ENCODE peak calls at places on chromosomes 3 and 15, in eight cellular contexts. A, Y, M, E, U, R, B and Z are unnamed samples.

GRCh38 chr15:42133892-42134502 is 22.4 kb downstream of the PLA2G4F start:
- DNase-seq in B (peak), U (peak), Y (peak), M (peak), E (peak), R (peak), A (no peak), Z (no peak)

GRCh38 chr15:64515196-64515595 is 54.8 kb downstream of the ZNF609 start:
- DNase-seq in A (no peak), B (no peak), U (no peak), E (no peak), Y (no peak), R (no peak), M (no peak), Z (no peak)

GRCh38 chr3:50319181-50319871 is 3.2 kb downstream of the HYAL2 start:
- DNase-seq in R (no peak), Y (no peak), U (no peak), B (no peak), A (no peak), M (no peak), E (no peak), Z (no peak)

GRCh38 chr3:113097821-113098516 is 107.2 kb downstream of the GTPBP8 start:
- DNase-seq in M (no peak), B (no peak), U (peak), E (no peak), A (peak), R (no peak), Y (peak), Z (no peak)

GRCh38 chr15:100131321-100132224 is 210.2 kb downstream of the ADAMTS17 start:
- DNase-seq in E (no peak), R (peak), B (no peak), A (no peak), U (no peak), Y (peak), M (no peak), Z (no peak)

GRCh38 chr15:36612063-36612788 is 32.8 kb downstream of the CDIN1 start:
- DNase-seq in A (peak), M (no peak), U (no peak), Y (peak), B (no peak), R (no peak), E (no peak), Z (no peak)

GRCh38 chr3:17964113-17964512 is 221.7 kb upstream of the TBC1D5 start:
- DNase-seq in B (no peak), U (no peak), M (peak), R (no peak), E (no peak), A (no peak), Y (no peak), Z (peak)

GRCh38 chr3:42652251-42652610 is 1.3 kb upstream of the ZBTB47 start:
- DNase-seq in B (no peak), U (no peak), R (peak), E (no peak), Y (no peak), A (no peak), M (no peak), Z (no peak)

GRCh38 chr3:107198522-107199271 is 178.5 kb upstream of the CCDC54 start:
- DNase-seq in A (peak), R (no peak), M (no peak), E (no peak), Y (peak), U (no peak), B (no peak), Z (no peak)

GRCh38 chr15:77538011-77538410 is 94.7 kb downstream of the LINGO1 start:
- DNase-seq in R (peak), A (no peak), U (no peak), Y (no peak), B (no peak), E (no peak), M (no peak), Z (no peak)

GRCh38 chr15:76840830-76841460 is 64.2 kb downstream of the SCAPER start:
- DNase-seq in M (peak), R (peak), U (peak), Y (peak), E (peak), A (peak), B (peak), Z (no peak)

GRCh38 chr15:92079047-92079446 is 225.5 kb downstream of the SLCO3A1 start:
- DNase-seq in A (no peak), E (no peak), U (no peak), R (no peak), Y (no peak), M (peak), B (peak), Z (no peak)

GRCh38 chr3:181313379-181313778 is 323.8 kb upstream of the DNAJC19 start:
- DNase-seq in A (no peak), M (no peak), Y (no peak), R (no peak), B (peak), E (no peak), U (no peak), Z (no peak)

GRCh38 chr3:50632450-50632849 is 15.5 kb downstream of the MAPKAPK3 start:
- DNase-seq in E (peak), U (no peak), A (no peak), Y (no peak), R (peak), B (no peak), M (peak), Z (peak)

GRCh38 chr15:33031324-33031736 is 163.2 kb downstream of the FMN1 start:
- DNase-seq in A (peak), E (no peak), U (no peak), R (no peak), Y (peak), M (no peak), B (no peak), Z (no peak)

GRCh38 chr3:104796556-104796955 is 570.2 kb upstream of the ALCAM start:
- DNase-seq in R (no peak), B (no peak), M (no peak), Y (no peak), U (no peak), A (no peak), E (no peak), Z (no peak)

GRCh38 chr15:44038801-44039200 is 156.3 kb downstream of the FRMD5 start:
- DNase-seq in Y (no peak), U (no peak), R (no peak), E (no peak), M (no peak), B (no peak), A (no peak), Z (no peak)

GRCh38 chr3:124592658-124593441 is 137.4 kb upstream of the UMPS start:
- DNase-seq in M (no peak), E (no peak), Y (no peak), R (peak), A (no peak), B (no peak), U (no peak), Z (no peak)

GRCh38 chr3:177811835-177812234 is 614.6 kb upstream of the TBL1XR1 start:
- DNase-seq in U (no peak), A (no peak), B (no peak), E (no peak), R (no peak), M (no peak), Y (no peak), Z (no peak)

GRCh38 chr3:99659965-99660364 is 21.6 kb downstream of the COL8A1 start:
- DNase-seq in B (no peak), M (no peak), Y (peak), R (no peak), A (no peak), E (no peak), U (no peak), Z (no peak)

GRCh38 chr3:99172736-99173657 is 271.5 kb upstream of the DCBLD2 start:
- DNase-seq in M (peak), Y (peak), R (peak), A (peak), B (peak), U (peak), E (peak), Z (no peak)